ENCODE peak calls at places on chromosomes 7 and 10, in eight cellular contexts. One of them, this sample, is unnamed.

GRCh38 chr10:98323221-98324164 is 55.5 kb upstream of the LOXL4 start:
- DNase-seq in A549: peak; percentile 10
- DNase-seq in heart right ventricle: peak; percentile 65
- DNase-seq in GF-D8: peak; percentile 55
- DNase-seq in cortex of kidney: no peak
- DNase-seq in stimulated activated CD4-positive, alpha-beta T cell treated with anti-CD3 and anti-CD28 coated beads, Interleukin-15, amount 100 ng/mL, for 1 hour: no peak
- DNase-seq in activated T-cell treated with anti-CD3 and anti-CD28 coated beads, Interleukin-2, amount 50 U/mL, for 1 hour: no peak
- DNase-seq in cardiac muscle cell: peak; percentile 78
- DNase-seq in this sample: peak; percentile 43

GRCh38 chr10:70512149-70512611 is 33.6 kb downstream of the PALD1 start:
- DNase-seq in activated T-cell treated with anti-CD3 and anti-CD28 coated beads, Interleukin-2, amount 50 U/mL, for 1 hour: no peak
- DNase-seq in cardiac muscle cell: peak; percentile 37
- DNase-seq in heart right ventricle: peak; percentile 48
- DNase-seq in cortex of kidney: no peak
- DNase-seq in stimulated activated CD4-positive, alpha-beta T cell treated with anti-CD3 and anti-CD28 coated beads, Interleukin-15, amount 100 ng/mL, for 1 hour: no peak
- DNase-seq in A549: no peak
- DNase-seq in GF-D8: no peak
- DNase-seq in this sample: peak; percentile 53

GRCh38 chr10:51527806-51528205 is 171.6 kb downstream of the CSTF2T start:
- DNase-seq in cardiac muscle cell: peak; percentile 34
- DNase-seq in activated T-cell treated with anti-CD3 and anti-CD28 coated beads, Interleukin-2, amount 50 U/mL, for 1 hour: no peak
- DNase-seq in cortex of kidney: no peak
- DNase-seq in GF-D8: no peak
- DNase-seq in stimulated activated CD4-positive, alpha-beta T cell treated with anti-CD3 and anti-CD28 coated beads, Interleukin-15, amount 100 ng/mL, for 1 hour: no peak
- DNase-seq in A549: no peak
- DNase-seq in heart right ventricle: no peak
- DNase-seq in this sample: no peak

GRCh38 chr10:31262672-31263071 is 56.3 kb upstream of the ZEB1 start:
- DNase-seq in A549: no peak
- DNase-seq in cardiac muscle cell: peak; percentile 87
- DNase-seq in heart right ventricle: peak; percentile 64
- DNase-seq in stimulated activated CD4-positive, alpha-beta T cell treated with anti-CD3 and anti-CD28 coated beads, Interleukin-15, amount 100 ng/mL, for 1 hour: no peak
- DNase-seq in activated T-cell treated with anti-CD3 and anti-CD28 coated beads, Interleukin-2, amount 50 U/mL, for 1 hour: no peak
- DNase-seq in GF-D8: no peak
- DNase-seq in cortex of kidney: no peak
- DNase-seq in this sample: no peak

GRCh38 chr10:4243169-4243568 is 458.2 kb upstream of the KLF6 start:
- DNase-seq in A549: no peak
- DNase-seq in GF-D8: no peak
- DNase-seq in activated T-cell treated with anti-CD3 and anti-CD28 coated beads, Interleukin-2, amount 50 U/mL, for 1 hour: no peak
- DNase-seq in cortex of kidney: no peak
- DNase-seq in heart right ventricle: no peak
- DNase-seq in cardiac muscle cell: no peak
- DNase-seq in stimulated activated CD4-positive, alpha-beta T cell treated with anti-CD3 and anti-CD28 coated beads, Interleukin-15, amount 100 ng/mL, for 1 hour: no peak
- DNase-seq in this sample: no peak

GRCh38 chr10:50540826-50541122 is 83.0 kb downstream of the SGMS1 start:
- DNase-seq in stimulated activated CD4-positive, alpha-beta T cell treated with anti-CD3 and anti-CD28 coated beads, Interleukin-15, amount 100 ng/mL, for 1 hour: no peak
- DNase-seq in GF-D8: no peak
- DNase-seq in A549: no peak
- DNase-seq in cortex of kidney: no peak
- DNase-seq in activated T-cell treated with anti-CD3 and anti-CD28 coated beads, Interleukin-2, amount 50 U/mL, for 1 hour: no peak
- DNase-seq in cardiac muscle cell: no peak
- DNase-seq in heart right ventricle: no peak
- DNase-seq in this sample: no peak

GRCh38 chr7:28658392-28658791 is 246.1 kb downstream of the CREB5 start:
- DNase-seq in cortex of kidney: no peak
- DNase-seq in A549: no peak
- DNase-seq in cardiac muscle cell: no peak
- DNase-seq in stimulated activated CD4-positive, alpha-beta T cell treated with anti-CD3 and anti-CD28 coated beads, Interleukin-15, amount 100 ng/mL, for 1 hour: no peak
- DNase-seq in GF-D8: no peak
- DNase-seq in heart right ventricle: no peak
- DNase-seq in activated T-cell treated with anti-CD3 and anti-CD28 coated beads, Interleukin-2, amount 50 U/mL, for 1 hour: no peak
- DNase-seq in this sample: no peak

GRCh38 chr10:125024496-125025234 is 82.7 kb downstream of the ZRANB1 start:
- DNase-seq in heart right ventricle: no peak
- DNase-seq in stimulated activated CD4-positive, alpha-beta T cell treated with anti-CD3 and anti-CD28 coated beads, Interleukin-15, amount 100 ng/mL, for 1 hour: no peak
- DNase-seq in A549: no peak
- DNase-seq in cortex of kidney: no peak
- DNase-seq in GF-D8: no peak
- DNase-seq in cardiac muscle cell: no peak
- DNase-seq in activated T-cell treated with anti-CD3 and anti-CD28 coated beads, Interleukin-2, amount 50 U/mL, for 1 hour: no peak
- DNase-seq in this sample: peak; percentile 29

GRCh38 chr10:35626971-35627507 is 15.1 kb downstream of the FZD8 start:
- DNase-seq in activated T-cell treated with anti-CD3 and anti-CD28 coated beads, Interleukin-2, amount 50 U/mL, for 1 hour: no peak
- DNase-seq in GF-D8: no peak
- DNase-seq in cortex of kidney: no peak
- DNase-seq in A549: no peak
- DNase-seq in heart right ventricle: no peak
- DNase-seq in stimulated activated CD4-positive, alpha-beta T cell treated with anti-CD3 and anti-CD28 coated beads, Interleukin-15, amount 100 ng/mL, for 1 hour: no peak
- DNase-seq in cardiac muscle cell: peak; percentile 36
- DNase-seq in this sample: no peak

GRCh38 chr7:28530175-28531142 is 118.1 kb downstream of the CREB5 start:
- DNase-seq in cardiac muscle cell: no peak
- DNase-seq in stimulated activated CD4-positive, alpha-beta T cell treated with anti-CD3 and anti-CD28 coated beads, Interleukin-15, amount 100 ng/mL, for 1 hour: no peak
- DNase-seq in heart right ventricle: peak; percentile 49
- DNase-seq in cortex of kidney: no peak
- DNase-seq in activated T-cell treated with anti-CD3 and anti-CD28 coated beads, Interleukin-2, amount 50 U/mL, for 1 hour: no peak
- DNase-seq in A549: no peak
- DNase-seq in GF-D8: no peak
- DNase-seq in this sample: no peak

GRCh38 chr10:34994565-34995142 is 95.5 kb downstream of the CUL2 start:
- DNase-seq in heart right ventricle: peak; percentile 17
- DNase-seq in stimulated activated CD4-positive, alpha-beta T cell treated with anti-CD3 and anti-CD28 coated beads, Interleukin-15, amount 100 ng/mL, for 1 hour: peak; percentile 6
- DNase-seq in A549: peak; percentile 72
- DNase-seq in GF-D8: peak; percentile 69
- DNase-seq in activated T-cell treated with anti-CD3 and anti-CD28 coated beads, Interleukin-2, amount 50 U/mL, for 1 hour: peak; percentile 51
- DNase-seq in cortex of kidney: no peak
- DNase-seq in cardiac muscle cell: peak; percentile 87
- DNase-seq in this sample: peak; percentile 59

GRCh38 chr10:43696909-43697499 is 48.3 kb upstream of the ZNF32 start:
- DNase-seq in cardiac muscle cell: no peak
- DNase-seq in A549: no peak
- DNase-seq in heart right ventricle: peak; percentile 61
- DNase-seq in activated T-cell treated with anti-CD3 and anti-CD28 coated beads, Interleukin-2, amount 50 U/mL, for 1 hour: no peak
- DNase-seq in cortex of kidney: no peak
- DNase-seq in GF-D8: no peak
- DNase-seq in stimulated activated CD4-positive, alpha-beta T cell treated with anti-CD3 and anti-CD28 coated beads, Interleukin-15, amount 100 ng/mL, for 1 hour: no peak
- DNase-seq in this sample: no peak

GRCh38 chr7:2760098-2760889 is 72.3 kb downstream of the AMZ1 start:
- DNase-seq in cardiac muscle cell: peak; percentile 57
- DNase-seq in A549: peak; percentile 87
- DNase-seq in stimulated activated CD4-positive, alpha-beta T cell treated with anti-CD3 and anti-CD28 coated beads, Interleukin-15, amount 100 ng/mL, for 1 hour: no peak
- DNase-seq in heart right ventricle: peak; percentile 79
- DNase-seq in GF-D8: no peak
- DNase-seq in activated T-cell treated with anti-CD3 and anti-CD28 coated beads, Interleukin-2, amount 50 U/mL, for 1 hour: no peak
- DNase-seq in cortex of kidney: no peak
- DNase-seq in this sample: peak; percentile 66

GRCh38 chr10:26776258-26776657 is 78.8 kb downstream of the PDSS1 start:
- DNase-seq in stimulated activated CD4-positive, alpha-beta T cell treated with anti-CD3 and anti-CD28 coated beads, Interleukin-15, amount 100 ng/mL, for 1 hour: no peak
- DNase-seq in A549: no peak
- DNase-seq in cardiac muscle cell: no peak
- DNase-seq in GF-D8: no peak
- DNase-seq in activated T-cell treated with anti-CD3 and anti-CD28 coated beads, Interleukin-2, amount 50 U/mL, for 1 hour: no peak
- DNase-seq in heart right ventricle: no peak
- DNase-seq in cortex of kidney: no peak
- DNase-seq in this sample: no peak

GRCh38 chr7:92875719-92876118 is 39.3 kb upstream of the CDK6 start:
- DNase-seq in A549: no peak
- DNase-seq in cardiac muscle cell: no peak
- DNase-seq in cortex of kidney: no peak
- DNase-seq in activated T-cell treated with anti-CD3 and anti-CD28 coated beads, Interleukin-2, amount 50 U/mL, for 1 hour: no peak
- DNase-seq in stimulated activated CD4-positive, alpha-beta T cell treated with anti-CD3 and anti-CD28 coated beads, Interleukin-15, amount 100 ng/mL, for 1 hour: no peak
- DNase-seq in heart right ventricle: no peak
- DNase-seq in GF-D8: no peak
- DNase-seq in this sample: no peak

GRCh38 chr7:27185013-27185707 is at the start of gene HOXA11:
- DNase-seq in GF-D8: peak; percentile 99
- DNase-seq in stimulated activated CD4-positive, alpha-beta T cell treated with anti-CD3 and anti-CD28 coated beads, Interleukin-15, amount 100 ng/mL, for 1 hour: peak; percentile 1
- DNase-seq in A549: no peak
- DNase-seq in cardiac muscle cell: no peak
- DNase-seq in heart right ventricle: no peak
- DNase-seq in activated T-cell treated with anti-CD3 and anti-CD28 coated beads, Interleukin-2, amount 50 U/mL, for 1 hour: no peak
- DNase-seq in cortex of kidney: no peak
- DNase-seq in this sample: no peak

GRCh38 chr10:43912469-43912868 is 263.8 kb upstream of the ZNF32 start:
- DNase-seq in A549: no peak
- DNase-seq in GF-D8: no peak
- DNase-seq in activated T-cell treated with anti-CD3 and anti-CD28 coated beads, Interleukin-2, amount 50 U/mL, for 1 hour: no peak
- DNase-seq in cardiac muscle cell: no peak
- DNase-seq in stimulated activated CD4-positive, alpha-beta T cell treated with anti-CD3 and anti-CD28 coated beads, Interleukin-15, amount 100 ng/mL, for 1 hour: no peak
- DNase-seq in cortex of kidney: no peak
- DNase-seq in heart right ventricle: no peak
- DNase-seq in this sample: no peak

GRCh38 chr10:42953684-42954674 is 122.9 kb upstream of the RET start:
- DNase-seq in cardiac muscle cell: no peak
- DNase-seq in GF-D8: no peak
- DNase-seq in activated T-cell treated with anti-CD3 and anti-CD28 coated beads, Interleukin-2, amount 50 U/mL, for 1 hour: no peak
- DNase-seq in cortex of kidney: no peak
- DNase-seq in stimulated activated CD4-positive, alpha-beta T cell treated with anti-CD3 and anti-CD28 coated beads, Interleukin-15, amount 100 ng/mL, for 1 hour: no peak
- DNase-seq in heart right ventricle: no peak
- DNase-seq in A549: no peak
- DNase-seq in this sample: no peak

GRCh38 chr7:123712619-123713018 is 36.2 kb downstream of the WASL start:
- DNase-seq in cardiac muscle cell: peak; percentile 71
- DNase-seq in A549: no peak
- DNase-seq in GF-D8: no peak
- DNase-seq in stimulated activated CD4-positive, alpha-beta T cell treated with anti-CD3 and anti-CD28 coated beads, Interleukin-15, amount 100 ng/mL, for 1 hour: no peak
- DNase-seq in cortex of kidney: no peak
- DNase-seq in heart right ventricle: no peak
- DNase-seq in activated T-cell treated with anti-CD3 and anti-CD28 coated beads, Interleukin-2, amount 50 U/mL, for 1 hour: no peak
- DNase-seq in this sample: no peak

GRCh38 chr7:117323877-117324699 is 1.2 kb upstream of the WNT2 start:
- DNase-seq in stimulated activated CD4-positive, alpha-beta T cell treated with anti-CD3 and anti-CD28 coated beads, Interleukin-15, amount 100 ng/mL, for 1 hour: no peak
- DNase-seq in heart right ventricle: peak; percentile 36
- DNase-seq in cardiac muscle cell: peak; percentile 70
- DNase-seq in GF-D8: no peak
- DNase-seq in activated T-cell treated with anti-CD3 and anti-CD28 coated beads, Interleukin-2, amount 50 U/mL, for 1 hour: no peak
- DNase-seq in cortex of kidney: no peak
- DNase-seq in A549: peak; percentile 31
- DNase-seq in this sample: peak; percentile 13